ENCODE peak calls at places on chromosome 12, in seven cellular contexts. T is HCT116, J is uterus, E is suprapubic skin, O is right lobe of liver, F is H54, A is tibial nerve. B is an unnamed sample.

GRCh38 chr12:27541031-27541719 is 17.2 kb downstream of the PPFIBP1 start:
- DNase-seq in T (no peak), J (no peak), E (no peak), O (no peak), F (no peak), A (no peak), B (no peak)

GRCh38 chr12:29562167-29562776 is 64.8 kb upstream of the OVCH1 start:
- DNase-seq in T (no peak), J (peak), E (no peak), O (no peak), F (no peak), A (peak), B (peak)

GRCh38 chr12:124727244-124727673 is 136.4 kb downstream of the SCARB1 start:
- DNase-seq in T (peak), J (peak), E (peak), O (peak), F (peak), A (peak), B (peak)

GRCh38 chr12:89517648-89518047 is 6.9 kb downstream of the GALNT4 start:
- DNase-seq in T (no peak), J (no peak), E (no peak), O (no peak), F (no peak), A (no peak), B (no peak)

GRCh38 chr12:116384175-116384574 is 106.7 kb upstream of the MED13L start:
- DNase-seq in T (no peak), J (no peak), E (no peak), O (no peak), F (no peak), A (no peak), B (no peak)

GRCh38 chr12:74747305-74747704 is 209.7 kb downstream of the ATXN7L3B start:
- DNase-seq in T (peak), J (no peak), E (no peak), O (no peak), F (no peak), A (no peak), B (no peak)

GRCh38 chr12:29816869-29817730 is 33.4 kb upstream of the TMTC1 start:
- DNase-seq in T (no peak), J (no peak), E (no peak), O (no peak), F (no peak), A (no peak), B (no peak)

GRCh38 chr12:47747596-47748506 is 10.8 kb downstream of the RAPGEF3 start:
- DNase-seq in T (no peak), J (no peak), E (no peak), O (no peak), F (no peak), A (no peak), B (no peak)

GRCh38 chr12:82019533-82019932 is 260.4 kb upstream of the PPFIA2 start:
- DNase-seq in T (no peak), J (no peak), E (no peak), O (no peak), F (no peak), A (no peak), B (no peak)

GRCh38 chr12:5318874-5319273 is 113.0 kb upstream of the NTF3 start:
- DNase-seq in T (peak), J (no peak), E (no peak), O (no peak), F (peak), A (no peak), B (no peak)

GRCh38 chr12:19431407-19432308 is 7.6 kb upstream of the AEBP2 start:
- DNase-seq in T (no peak), J (no peak), E (no peak), O (no peak), F (no peak), A (no peak), B (no peak)

GRCh38 chr12:49491823-49492222 is 47.0 kb upstream of the KCNH3 start:
- DNase-seq in T (no peak), J (no peak), E (no peak), O (no peak), F (no peak), A (no peak), B (no peak)

GRCh38 chr12:11961686-11962085 is 109.1 kb upstream of the BCL2L14 start:
- DNase-seq in T (no peak), J (no peak), E (no peak), O (no peak), F (no peak), A (no peak), B (no peak)

GRCh38 chr12:90020436-90020835 is 311.8 kb upstream of the ATP2B1 start:
- DNase-seq in T (no peak), J (no peak), E (no peak), O (no peak), F (no peak), A (no peak), B (no peak)

GRCh38 chr12:115495300-115495699 is 782.2 kb downstream of the MED13L start:
- DNase-seq in T (no peak), J (no peak), E (no peak), O (no peak), F (no peak), A (no peak), B (no peak)

GRCh38 chr12:6631549-6631961 is 4.2 kb downstream of the LPAR5 start:
- DNase-seq in T (no peak), J (no peak), E (no peak), O (no peak), F (no peak), A (no peak), B (peak)
- TF ChIP-seq POLR2A in T (no peak), J (no peak), E (no peak), O (no peak), F (no peak), A (no peak), B (no peak)

GRCh38 chr12:119177056-119177325 is 1.7 kb upstream of the HSPB8 start:
- DNase-seq in T (no peak), J (no peak), E (no peak), O (no peak), F (no peak), A (no peak), B (no peak)

GRCh38 chr12:119180380-119181040 is 1.8 kb downstream of the HSPB8 start:
- DNase-seq in T (no peak), J (peak), E (no peak), O (no peak), F (peak), A (peak), B (peak)

GRCh38 chr12:119177724-119178380 is 879 bp upstream of the HSPB8 start:
- DNase-seq in T (no peak), J (no peak), E (no peak), O (no peak), F (no peak), A (no peak), B (no peak)

GRCh38 chr12:119179335-119180021 is 747 bp downstream of the HSPB8 start:
- DNase-seq in T (peak), J (no peak), E (no peak), O (no peak), F (peak), A (peak), B (peak)

DNA sequence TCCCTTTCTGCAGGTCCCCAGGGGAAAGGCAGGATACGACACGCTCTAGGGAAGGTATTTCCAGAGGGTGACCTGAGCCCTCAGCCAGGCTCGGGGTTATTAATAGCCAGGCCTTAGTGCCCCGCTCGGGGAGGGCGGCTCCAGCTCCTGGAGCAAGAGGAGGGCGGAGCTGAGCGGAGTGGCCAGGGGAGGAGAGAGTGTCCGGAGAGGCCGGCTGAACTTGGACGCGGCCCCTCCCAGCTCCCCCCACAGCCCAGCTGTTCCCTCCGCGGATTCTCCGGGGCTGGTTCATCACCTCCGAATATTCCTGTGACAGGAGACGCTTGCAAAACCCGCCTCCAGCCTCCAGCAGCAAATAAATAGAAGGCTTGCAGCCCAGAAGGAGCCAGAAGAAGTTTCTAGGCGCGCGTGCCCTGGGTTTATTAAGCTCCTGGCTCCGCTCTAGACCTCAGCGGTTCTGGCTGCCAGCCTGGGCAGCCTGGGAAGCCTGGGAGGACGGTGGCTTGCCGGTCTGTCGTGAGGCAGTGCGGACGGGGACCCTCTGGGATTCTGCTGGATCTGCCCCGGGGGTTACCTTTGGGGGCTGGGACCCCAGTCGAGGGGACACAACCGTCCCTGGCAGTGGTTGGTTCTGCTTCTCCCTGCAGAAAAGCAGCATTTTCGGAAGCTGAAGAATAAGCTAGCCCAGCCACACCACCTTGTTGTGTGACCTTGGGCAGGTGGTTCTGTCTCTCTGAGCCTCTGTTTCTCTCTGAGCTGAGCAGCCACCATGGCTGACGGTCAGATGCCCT is at the start of gene HSPB8:
- DNase-seq in T (peak), J (peak), E (peak), O (peak), F (peak), A (peak), B (peak)
- TF ChIP-seq POLR2A in T (no peak), J (peak), E (no peak), O (peak), F (peak), A (no peak), B (peak)

GRCh38 chr12:109156586-109156985 is 40.2 kb downstream of the ACACB start:
- DNase-seq in T (no peak), J (no peak), E (no peak), O (no peak), F (no peak), A (no peak), B (no peak)

GRCh38 chr12:109156036-109156435 is 39.6 kb downstream of the ACACB start:
- DNase-seq in T (no peak), J (no peak), E (no peak), O (no peak), F (no peak), A (no peak), B (no peak)

GRCh38 chr12:109153711-109154434 is 37.5 kb downstream of the ACACB start:
- DNase-seq in T (no peak), J (no peak), E (no peak), O (peak), F (no peak), A (no peak), B (no peak)

GRCh38 chr12:109157986-109158385 is 41.6 kb downstream of the ACACB start:
- DNase-seq in T (no peak), J (no peak), E (peak), O (no peak), F (no peak), A (no peak), B (no peak)

GRCh38 chr12:109154485-109155438 is 38.4 kb downstream of the ACACB start:
- DNase-seq in T (peak), J (peak), E (peak), O (peak), F (peak), A (peak), B (peak)
- TF ChIP-seq POLR2A in T (peak), J (peak), E (no peak), O (peak), F (peak), A (peak), B (no peak)

GRCh38 chr12:100266802-100267602 is at the start of the genes DEPDC4 and SCYL2:
- DNase-seq in T (peak), J (peak), E (peak), O (peak), F (peak), A (peak), B (peak)
- TF ChIP-seq POLR2A in T (peak), J (peak), E (no peak), O (peak), F (peak), A (peak), B (no peak)

GRCh38 chr12:64672925-64673409 is 62.7 kb downstream of the RASSF3 start:
- DNase-seq in T (peak), J (peak), E (no peak), O (no peak), F (no peak), A (no peak), B (peak)
- TF ChIP-seq POLR2A in T (no peak), J (no peak), E (no peak), O (no peak), F (no peak), A (no peak), B (no peak)

GRCh38 chr12:122976648-122976975 is 1.6 kb downstream of the OGFOD2 start:
- DNase-seq in T (no peak), J (peak), E (no peak), O (no peak), F (no peak), A (no peak), B (no peak)
- TF ChIP-seq POLR2A in T (no peak), J (no peak), E (no peak), O (no peak), F (no peak), A (no peak), B (no peak)

GRCh38 chr12:127635838-127636237 is 631.1 kb upstream of the TMEM132C start:
- DNase-seq in T (no peak), J (no peak), E (no peak), O (no peak), F (no peak), A (no peak), B (no peak)
- TF ChIP-seq POLR2A in T (no peak), J (no peak), E (no peak), O (no peak), F (no peak), A (no peak), B (no peak)

DNA sequence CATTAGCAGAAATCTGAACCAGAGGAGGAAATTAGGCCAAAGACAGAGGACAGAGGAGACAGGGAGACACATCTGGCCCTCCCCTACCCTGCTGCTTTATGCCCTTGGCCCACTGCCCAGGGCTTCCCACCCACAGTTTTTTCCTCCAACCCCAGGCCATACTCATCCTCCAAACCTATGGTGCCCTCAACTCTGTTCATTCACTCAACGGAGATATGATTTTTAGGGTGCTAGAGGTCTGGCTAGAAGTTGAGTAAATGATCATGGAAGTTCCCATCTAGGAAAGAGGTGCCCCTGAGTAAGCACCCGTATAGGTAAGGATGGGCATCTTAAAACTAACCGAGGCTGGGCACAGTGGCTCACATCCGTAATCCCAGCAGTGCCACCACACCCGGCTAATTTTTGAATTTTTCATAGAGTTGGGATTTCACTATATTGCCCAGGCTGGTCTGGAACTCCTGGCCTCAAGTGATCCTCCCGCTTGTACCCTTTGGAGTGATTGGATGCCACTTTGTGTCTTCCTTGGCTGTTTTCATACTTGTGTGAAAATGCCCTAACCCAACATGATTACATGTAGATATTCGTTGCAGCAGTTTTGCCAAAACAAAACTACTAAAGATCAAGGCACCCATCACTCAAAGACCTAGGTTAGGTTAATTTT is 4.4 kb downstream of the KRT18 start:
- DNase-seq in T (no peak), J (no peak), E (no peak), O (no peak), F (no peak), A (no peak), B (no peak)
- TF ChIP-seq POLR2A in T (no peak), J (no peak), E (no peak), O (peak), F (no peak), A (no peak), B (no peak)

GRCh38 chr12:68904351-68904982 is 28.5 kb downstream of the CPM start:
- DNase-seq in T (no peak), J (no peak), E (no peak), O (no peak), F (no peak), A (no peak), B (no peak)

GRCh38 chr12:68905731-68906130 is 27.2 kb downstream of the CPM start:
- DNase-seq in T (no peak), J (no peak), E (no peak), O (no peak), F (no peak), A (no peak), B (no peak)

GRCh38 chr12:68910128-68910527 is 22.8 kb downstream of the CPM start:
- DNase-seq in T (no peak), J (no peak), E (no peak), O (no peak), F (no peak), A (no peak), B (no peak)

GRCh38 chr12:68911197-68911718 is 21.7 kb downstream of the CPM start:
- DNase-seq in T (no peak), J (no peak), E (no peak), O (no peak), F (no peak), A (no peak), B (no peak)

DNA sequence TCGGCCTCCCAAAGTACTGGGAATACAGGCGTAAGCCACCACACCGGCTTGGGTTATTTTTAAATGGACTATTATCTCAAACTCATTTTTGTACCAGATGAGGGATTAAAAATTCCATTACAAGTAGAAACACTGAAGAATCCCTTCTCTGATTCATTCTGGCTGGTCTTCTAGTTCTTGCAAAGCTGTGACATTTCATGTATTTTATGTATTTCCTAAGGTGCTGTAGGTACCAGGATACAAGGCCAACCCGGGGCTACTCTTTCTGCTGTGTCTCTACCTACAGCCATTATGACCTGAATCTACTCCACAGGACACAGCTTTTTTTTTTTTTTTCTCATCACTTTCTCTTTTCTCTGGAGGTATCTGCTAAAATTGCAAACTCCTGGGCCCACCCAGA is 24.9 kb downstream of the CPM start:
- DNase-seq in T (no peak), J (no peak), E (no peak), O (no peak), F (no peak), A (no peak), B (no peak)
- TF ChIP-seq POLR2A in T (no peak), J (no peak), E (no peak), O (no peak), F (no peak), A (no peak), B (no peak)

DNA sequence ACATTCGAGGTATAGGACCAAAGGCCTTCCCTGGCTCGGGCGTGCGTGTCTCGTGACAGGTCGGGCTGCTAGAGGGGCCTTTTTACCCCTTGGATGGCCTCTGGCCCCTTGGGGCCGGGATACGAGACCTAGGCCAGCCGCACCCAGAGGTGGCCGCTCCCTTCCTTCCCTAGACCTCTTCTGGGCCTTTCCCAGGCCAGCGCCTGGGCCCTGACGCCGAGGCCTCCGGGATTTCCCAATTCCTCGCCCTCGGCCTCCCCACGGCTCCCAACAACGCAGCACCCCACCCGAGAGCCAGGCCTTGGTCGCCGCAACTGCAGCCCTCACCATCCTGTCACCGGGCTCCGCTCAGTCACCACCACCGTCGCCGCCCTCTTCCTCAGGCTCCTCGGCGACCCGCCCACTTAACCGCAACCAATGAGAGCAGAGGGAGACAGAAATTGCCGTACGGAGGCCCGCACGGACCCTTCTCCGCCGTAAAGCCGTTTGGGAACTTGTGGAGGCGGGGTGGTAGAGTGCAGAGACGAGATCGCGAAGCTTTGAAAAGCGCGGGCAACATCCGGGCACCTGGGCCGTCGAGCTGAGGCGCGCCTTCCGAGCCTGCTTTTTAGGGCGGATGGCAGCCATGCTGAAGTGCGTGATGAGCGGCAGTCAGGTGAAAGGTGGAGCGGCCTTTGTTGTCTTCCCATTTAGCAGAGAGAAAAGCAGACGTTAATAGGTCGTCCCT is at the start of the genes RAD9B and VPS29:
- DNase-seq in T (peak), J (peak), E (peak), O (peak), F (peak), A (peak), B (peak)
- TF ChIP-seq POLR2A in T (peak), J (peak), E (peak), O (peak), F (peak), A (peak), B (peak)

B was measured in heart left ventricle.